ENCODE peak calls at places on chromosomes 6 and 20, in five cellular contexts. V is ovary; O is activated naive CD4-positive, alpha-beta T cell treated with Interleukin-2 at 50 U/mL for 16 hours; M is fibroblast of gingiva; J is stimulated activated CD8-positive, alpha-beta memory T cell treated with anti-CD3 and anti-CD28 coated beads, Interleukin-15, amount 100 ng/mL, for 24 hours. P is an unnamed sample.

GRCh38 chr20:49431345-49431744 is 51.1 kb downstream of the KCNB1 start:
- DNase-seq in V (no peak), O (no peak), M (no peak), J (no peak), P (no peak)

GRCh38 chr6:13865132-13865531 is 50.8 kb upstream of the MCUR1 start:
- DNase-seq in V (no peak), O (no peak), M (no peak), J (no peak), P (no peak)

GRCh38 chr20:31908424-31908823 is 38.0 kb downstream of the TTLL9 start:
- DNase-seq in V (no peak), O (no peak), M (no peak), J (no peak), P (no peak)

GRCh38 chr6:44854712-44855111 is 467.2 kb downstream of the CDC5L start:
- DNase-seq in V (no peak), O (no peak), M (no peak), J (no peak), P (no peak)

GRCh38 chr6:111700135-111700690 is 94.5 kb upstream of the TRAF3IP2 start:
- DNase-seq in V (no peak), O (no peak), M (no peak), J (no peak), P (no peak)

GRCh38 chr20:4726710-4727391 is 5.1 kb downstream of the PRND start:
- DNase-seq in V (peak), O (peak), M (peak), J (no peak), P (no peak)

GRCh38 chr6:158026054-158026900 is 44.6 kb downstream of the SYNJ2 start:
- DNase-seq in V (peak), O (peak), M (peak), J (peak), P (peak)

GRCh38 chr20:49811825-49812462 is 684 bp upstream of the SLC9A8 start:
- DNase-seq in V (no peak), O (no peak), M (no peak), J (no peak), P (no peak)

GRCh38 chr6:127776320-127776719 is 124.5 kb downstream of the THEMIS start:
- DNase-seq in V (no peak), O (no peak), M (no peak), J (no peak), P (no peak)

GRCh38 chr20:46021361-46022359 is 7.4 kb upstream of the SLC12A5 start:
- DNase-seq in V (peak), O (peak), M (no peak), J (no peak), P (no peak)

GRCh38 chr6:139124887-139125672 is 9.8 kb upstream of the HECA start:
- DNase-seq in V (peak), O (peak), M (peak), J (no peak), P (no peak)

GRCh38 chr6:136822379-136823127 is at the start of gene PEX7:
- DNase-seq in V (peak), O (peak), M (peak), J (peak), P (peak)

GRCh38 chr20:45290677-45291355 is 15.8 kb upstream of the RBPJL start:
- DNase-seq in V (peak), O (peak), M (peak), J (peak), P (peak)

GRCh38 chr20:14383326-14383725 is 45.9 kb upstream of the FLRT3 start:
- DNase-seq in V (no peak), O (no peak), M (peak), J (no peak), P (no peak)

GRCh38 chr6:41538556-41539182 is 7.5 kb upstream of the FOXP4 start:
- DNase-seq in V (no peak), O (no peak), M (peak), J (no peak), P (no peak)

GRCh38 chr6:11902527-11902926 is 109.6 kb upstream of the HIVEP1 start:
- DNase-seq in V (no peak), O (no peak), M (no peak), J (no peak), P (no peak)

GRCh38 chr20:59698598-59698997 is 94.3 kb downstream of the PHACTR3 start:
- DNase-seq in V (no peak), O (no peak), M (no peak), J (no peak), P (no peak)

GRCh38 chr6:29925341-29926080 is 16.8 kb upstream of the HLA-A start:
- DNase-seq in V (no peak), O (no peak), M (no peak), J (no peak), P (no peak)

GRCh38 chr6:30981942-30982772 is 1.4 kb upstream of the MUC21 start:
- DNase-seq in V (no peak), O (no peak), M (peak), J (no peak), P (no peak)

GRCh38 chr6:79034865-79035264 is 43.2 kb downstream of the PHIP start:
- DNase-seq in V (no peak), O (no peak), M (no peak), J (no peak), P (no peak)

GRCh38 chr6:137927777-137928218 is 60.7 kb downstream of the TNFAIP3 start:
- DNase-seq in V (no peak), O (peak), M (no peak), J (no peak), P (no peak)

GRCh38 chr6:129889580-129889979 is 28.5 kb upstream of the TMEM244 start:
- DNase-seq in V (no peak), O (no peak), M (peak), J (no peak), P (no peak)

GRCh38 chr6:36595168-36595818 is 1.1 kb downstream of the SRSF3 start:
- DNase-seq in V (no peak), O (peak), M (peak), J (no peak), P (no peak)

GRCh38 chr20:14830466-14830865 is 493.1 kb upstream of the FLRT3 start:
- DNase-seq in V (no peak), O (no peak), M (no peak), J (no peak), P (no peak)

GRCh38 chr20:3654326-3655031 is 8.7 kb downstream of the GFRA4 start:
- DNase-seq in V (no peak), O (no peak), M (no peak), J (no peak), P (peak)

GRCh38 chr20:57838670-57839142 is 128.9 kb upstream of the PMEPA1 start:
- DNase-seq in V (peak), O (no peak), M (no peak), J (no peak), P (no peak)

GRCh38 chr6:1315560-1316386 is 3.9 kb downstream of the FOXQ1 start:
- DNase-seq in V (no peak), O (no peak), M (no peak), J (no peak), P (no peak)

GRCh38 chr20:61813791-61814190 is 251.9 kb downstream of the TAF4 start:
- DNase-seq in V (no peak), O (no peak), M (no peak), J (no peak), P (no peak)

P was measured in sciatic nerve.